ENCODE peak calls at places on chromosome 19, in five cellular contexts. One of them, this sample, is unnamed.

GRCh38 chr19:10356431-10356830 is 17.0 kb upstream of the ICAM3 start:
- DNase-seq in HT-29: no peak
- DNase-seq in stimulated activated CD4-positive, alpha-beta T cell treated with anti-CD3 and anti-CD28 coated beads, Interleukin-15, amount 100 ng/mL, for 48 hours: no peak
- DNase-seq in Caki2: no peak
- DNase-seq in A549: no peak
- DNase-seq in this sample: no peak

GRCh38 chr19:55437410-55437809 is 5.7 kb downstream of the SHISA7 start:
- DNase-seq in HT-29: peak; percentile 92
- DNase-seq in A549: peak; percentile 89
- DNase-seq in Caki2: peak; percentile 89
- DNase-seq in stimulated activated CD4-positive, alpha-beta T cell treated with anti-CD3 and anti-CD28 coated beads, Interleukin-15, amount 100 ng/mL, for 48 hours: no peak
- DNase-seq in this sample: peak; percentile 90

GRCh38 chr19:4366666-4367335 is 23.4 kb downstream of the MPND start:
- DNase-seq in Caki2: no peak
- DNase-seq in HT-29: no peak
- DNase-seq in A549: no peak
- DNase-seq in stimulated activated CD4-positive, alpha-beta T cell treated with anti-CD3 and anti-CD28 coated beads, Interleukin-15, amount 100 ng/mL, for 48 hours: no peak
- DNase-seq in this sample: no peak

GRCh38 chr19:33393286-33394005 is 19.9 kb downstream of the CEBPG start:
- DNase-seq in A549: no peak
- DNase-seq in HT-29: no peak
- DNase-seq in Caki2: no peak
- DNase-seq in stimulated activated CD4-positive, alpha-beta T cell treated with anti-CD3 and anti-CD28 coated beads, Interleukin-15, amount 100 ng/mL, for 48 hours: no peak
- DNase-seq in this sample: no peak

GRCh38 chr19:45817725-45818301 is 2.7 kb upstream of the RSPH6A start:
- DNase-seq in A549: no peak
- DNase-seq in Caki2: no peak
- DNase-seq in stimulated activated CD4-positive, alpha-beta T cell treated with anti-CD3 and anti-CD28 coated beads, Interleukin-15, amount 100 ng/mL, for 48 hours: no peak
- DNase-seq in HT-29: no peak
- DNase-seq in this sample: peak; percentile 70

GRCh38 chr19:8877854-8878705 is 45.9 kb downstream of the MBD3L1 start:
- DNase-seq in Caki2: peak; percentile 4
- DNase-seq in stimulated activated CD4-positive, alpha-beta T cell treated with anti-CD3 and anti-CD28 coated beads, Interleukin-15, amount 100 ng/mL, for 48 hours: no peak
- DNase-seq in A549: no peak
- DNase-seq in HT-29: peak; percentile 16
- DNase-seq in this sample: no peak

GRCh38 chr19:1618157-1619093 is 13.2 kb upstream of the UQCR11 start:
- DNase-seq in HT-29: no peak
- DNase-seq in stimulated activated CD4-positive, alpha-beta T cell treated with anti-CD3 and anti-CD28 coated beads, Interleukin-15, amount 100 ng/mL, for 48 hours: no peak
- DNase-seq in Caki2: no peak
- DNase-seq in A549: peak; percentile 72
- DNase-seq in this sample: no peak

GRCh38 chr19:12000152-12000981 is 35.1 kb downstream of the ZNF433 start:
- DNase-seq in HT-29: no peak
- DNase-seq in stimulated activated CD4-positive, alpha-beta T cell treated with anti-CD3 and anti-CD28 coated beads, Interleukin-15, amount 100 ng/mL, for 48 hours: no peak
- DNase-seq in A549: no peak
- DNase-seq in Caki2: no peak
- DNase-seq in this sample: no peak